ENCODE peak calls at places on chromosomes 1 and 21, in four cellular contexts. J is T-cell; P is EL; U is stimulated activated CD4-positive, alpha-beta T cell treated with anti-CD3 and anti-CD28 coated beads, Interleukin-2, amount 100 ng/mL, for 24 hours. D is an unnamed sample.

GRCh38 chr1:198167436-198167934 is 10.7 kb downstream of the NEK7 start:
- DNase-seq in U (peak; percentile 42), J (no peak), P (peak; percentile 42), D (peak; percentile 51)

GRCh38 chr1:15029786-15030185 is 123.8 kb upstream of the TMEM51 start:
- DNase-seq in U (no peak), P (no peak), J (no peak), D (no peak)

GRCh38 chr1:7613851-7614205 is 157.3 kb upstream of the VAMP3 start:
- DNase-seq in J (no peak), P (no peak), U (no peak), D (no peak)

GRCh38 chr1:108817016-108817415 is 39.9 kb downstream of the AKNAD1 start:
- DNase-seq in P (peak; percentile 72), J (no peak), U (no peak), D (peak; percentile 74)

GRCh38 chr21:44428281-44428942 is 26.9 kb upstream of the LRRC3 start:
- DNase-seq in U (peak; percentile 39), J (peak; percentile 54), P (peak; percentile 6), D (no peak)

GRCh38 chr1:119565131-119565772 is 58.2 kb downstream of the HSD3B1 start:
- DNase-seq in P (no peak), U (no peak), J (no peak), D (no peak)

GRCh38 chr1:212640223-212640885 is 31.8 kb downstream of the ATF3 start:
- DNase-seq in U (no peak), P (no peak), J (no peak), D (no peak)

GRCh38 chr1:31504001-31504400 is 72.3 kb upstream of the TINAGL1 start:
- DNase-seq in P (no peak), U (no peak), J (no peak), D (no peak)

GRCh38 chr1:55402117-55402516 is 187.0 kb upstream of the USP24 start:
- DNase-seq in U (no peak), P (peak; percentile 84), J (no peak), D (peak; percentile 73)

GRCh38 chr1:93907718-93908117 is 1.5 kb downstream of the GCLM start:
- DNase-seq in U (no peak), J (no peak), P (peak; percentile 71), D (peak; percentile 54)

GRCh38 chr1:3011127-3011526 is 10.1 kb upstream of the ACTRT2 start:
- DNase-seq in P (no peak), U (no peak), J (no peak), D (no peak)

GRCh38 chr1:2240251-2241156 is 12.4 kb downstream of the SKI start:
- DNase-seq in P (no peak), U (no peak), J (no peak), D (peak; percentile 29)

GRCh38 chr1:106717561-106717960 is 338.9 kb upstream of the PRMT6 start:
- DNase-seq in P (no peak), J (no peak), U (no peak), D (no peak)

GRCh38 chr21:34243562-34243961 is 120.2 kb upstream of the KCNE2 start:
- DNase-seq in P (peak; percentile 25), U (peak; percentile 19), J (no peak), D (peak; percentile 11)

GRCh38 chr1:163069142-163069541 is at the start of gene RGS4:
- DNase-seq in U (no peak), P (peak; percentile 96), J (no peak), D (peak; percentile 98)

GRCh38 chr1:114756949-114757454 is 782 bp downstream of the CSDE1 start:
- DNase-seq in P (peak; percentile 63), U (peak; percentile 26), J (peak; percentile 5), D (peak; percentile 58)

GRCh38 chr1:183952101-183952500 is 85.4 kb downstream of the COLGALT2 start:
- DNase-seq in P (no peak), J (no peak), U (no peak), D (peak; percentile 24)

GRCh38 chr1:174222166-174222949 is 63.0 kb downstream of the RABGAP1L start:
- DNase-seq in P (peak; percentile 69), J (no peak), U (no peak), D (peak; percentile 82)

GRCh38 chr21:16116798-16117197 is 387.0 kb downstream of the USP25 start:
- DNase-seq in U (no peak), P (peak; percentile 87), J (no peak), D (peak; percentile 77)

GRCh38 chr21:36783612-36784383 is 84.9 kb downstream of the SIM2 start:
- DNase-seq in J (no peak), U (no peak), P (peak; percentile 88), D (peak; percentile 97)

GRCh38 chr21:45455321-45456013 is 50.5 kb downstream of the COL18A1 start:
- DNase-seq in J (no peak), U (no peak), P (peak; percentile 19), D (peak; percentile 22)

GRCh38 chr1:183331095-183331742 is 87.0 kb downstream of the NMNAT2 start:
- DNase-seq in U (no peak), J (no peak), P (no peak), D (no peak)